ENCODE peak calls at places on chromosomes 13 and 19, in six cellular contexts. One of them, this sample, is unnamed.

GRCh38 chr13:66811445-66811844 is 418.7 kb downstream of the PCDH9 start:
- DNase-seq in H1: no peak
- DNase-seq in SK-N-SH: no peak
- DNase-seq in K562: no peak
- DNase-seq in HepG2: no peak
- DNase-seq in GM12878: no peak
- DNase-seq in this sample: no peak

GRCh38 chr19:862529-863304 is 3.3 kb downstream of the CFD start:
- DNase-seq in H1: peak
- DNase-seq in SK-N-SH: peak
- DNase-seq in K562: peak
- DNase-seq in HepG2: no peak
- DNase-seq in GM12878: peak
- DNase-seq in this sample: peak

GRCh38 chr19:4374451-4375163 is 25.7 kb downstream of the SH3GL1 start:
- DNase-seq in H1: no peak
- DNase-seq in SK-N-SH: no peak
- DNase-seq in K562: peak
- DNase-seq in HepG2: peak
- DNase-seq in GM12878: no peak
- DNase-seq in this sample: peak

GRCh38 chr19:22052644-22053013 is 345 bp downstream of the ZNF257 start:
- DNase-seq in H1: no peak
- DNase-seq in SK-N-SH: peak
- DNase-seq in K562: no peak
- DNase-seq in HepG2: no peak
- DNase-seq in GM12878: no peak
- DNase-seq in this sample: peak

GRCh38 chr19:4066176-4066606 is 508 bp downstream of the ZBTB7A start:
- DNase-seq in H1: peak
- DNase-seq in SK-N-SH: no peak
- DNase-seq in K562: no peak
- DNase-seq in HepG2: no peak
- DNase-seq in GM12878: no peak
- DNase-seq in this sample: no peak

GRCh38 chr19:44603201-44603945 is 10.0 kb upstream of the IGSF23 start:
- DNase-seq in H1: no peak
- DNase-seq in SK-N-SH: no peak
- DNase-seq in K562: no peak
- DNase-seq in HepG2: no peak
- DNase-seq in GM12878: no peak
- DNase-seq in this sample: no peak

GRCh38 chr19:47228168-47228936 is 2.6 kb downstream of the BBC3 start:
- DNase-seq in H1: peak
- DNase-seq in SK-N-SH: peak
- DNase-seq in K562: peak
- DNase-seq in HepG2: peak
- DNase-seq in GM12878: no peak
- DNase-seq in this sample: peak

GRCh38 chr19:1241417-1242095 is at the start of gene ATP5F1D:
- DNase-seq in H1: peak
- DNase-seq in SK-N-SH: peak
- DNase-seq in K562: peak
- DNase-seq in HepG2: peak
- DNase-seq in GM12878: peak
- DNase-seq in this sample: peak

GRCh38 chr13:106484755-106485193 is 50.7 kb downstream of the EFNB2 start:
- DNase-seq in H1: no peak
- DNase-seq in SK-N-SH: no peak
- DNase-seq in K562: no peak
- DNase-seq in HepG2: no peak
- DNase-seq in GM12878: no peak
- DNase-seq in this sample: peak

GRCh38 chr13:109157275-109157674 is 527.9 kb downstream of the MYO16 start:
- DNase-seq in H1: no peak
- DNase-seq in SK-N-SH: no peak
- DNase-seq in K562: no peak
- DNase-seq in HepG2: no peak
- DNase-seq in GM12878: no peak
- DNase-seq in this sample: no peak

GRCh38 chr13:40672310-40673060 is 6.0 kb upstream of the FOXO1 start:
- DNase-seq in H1: no peak
- DNase-seq in SK-N-SH: peak
- DNase-seq in K562: peak
- DNase-seq in HepG2: peak
- DNase-seq in GM12878: no peak
- DNase-seq in this sample: no peak

GRCh38 chr13:114148521-114148855 is 16.1 kb upstream of the RASA3 start:
- DNase-seq in H1: no peak
- DNase-seq in SK-N-SH: peak
- DNase-seq in K562: no peak
- DNase-seq in HepG2: no peak
- DNase-seq in GM12878: peak
- DNase-seq in this sample: peak

GRCh38 chr19:34217952-34218817 is 36.2 kb upstream of the GARRE1 start:
- DNase-seq in H1: no peak
- DNase-seq in SK-N-SH: peak
- DNase-seq in K562: peak
- DNase-seq in HepG2: no peak
- DNase-seq in GM12878: peak
- DNase-seq in this sample: peak

GRCh38 chr13:31725841-31726240 is 13.5 kb upstream of the RXFP2 start:
- DNase-seq in H1: no peak
- DNase-seq in SK-N-SH: no peak
- DNase-seq in K562: no peak
- DNase-seq in HepG2: no peak
- DNase-seq in GM12878: no peak
- DNase-seq in this sample: no peak

GRCh38 chr19:18408053-18408476 is 10.6 kb upstream of the LRRC25 start:
- DNase-seq in H1: peak
- DNase-seq in SK-N-SH: peak
- DNase-seq in K562: peak
- DNase-seq in HepG2: no peak
- DNase-seq in GM12878: peak
- DNase-seq in this sample: no peak

GRCh38 chr13:110289661-110290060 is 17.3 kb downstream of the COL4A1 start:
- DNase-seq in H1: no peak
- DNase-seq in SK-N-SH: no peak
- DNase-seq in K562: no peak
- DNase-seq in HepG2: no peak
- DNase-seq in GM12878: no peak
- DNase-seq in this sample: no peak

GRCh38 chr13:30802501-30802900 is 67.2 kb downstream of the ALOX5AP start:
- DNase-seq in H1: no peak
- DNase-seq in SK-N-SH: no peak
- DNase-seq in K562: no peak
- DNase-seq in HepG2: no peak
- DNase-seq in GM12878: no peak
- DNase-seq in this sample: no peak

GRCh38 chr13:114116734-114117133 is 15.7 kb downstream of the RASA3 start:
- DNase-seq in H1: no peak
- DNase-seq in SK-N-SH: no peak
- DNase-seq in K562: no peak
- DNase-seq in HepG2: no peak
- DNase-seq in GM12878: no peak
- DNase-seq in this sample: no peak

GRCh38 chr13:54029226-54029625 is 1000.6 kb downstream of the OLFM4 start:
- DNase-seq in H1: no peak
- DNase-seq in SK-N-SH: no peak
- DNase-seq in K562: no peak
- DNase-seq in HepG2: no peak
- DNase-seq in GM12878: peak
- DNase-seq in this sample: peak

GRCh38 chr13:23630349-23631093 is 60.3 kb downstream of the TNFRSF19 start:
- DNase-seq in H1: no peak
- DNase-seq in SK-N-SH: peak
- DNase-seq in K562: no peak
- DNase-seq in HepG2: peak
- DNase-seq in GM12878: no peak
- DNase-seq in this sample: no peak

GRCh38 chr13:51902776-51903175 is 41.0 kb downstream of the CCDC70 start:
- DNase-seq in H1: no peak
- DNase-seq in SK-N-SH: no peak
- DNase-seq in K562: no peak
- DNase-seq in HepG2: no peak
- DNase-seq in GM12878: no peak
- DNase-seq in this sample: no peak

GRCh38 chr19:19105365-19106060 is 32.8 kb downstream of the TMEM161A start:
- DNase-seq in H1: peak
- DNase-seq in SK-N-SH: peak
- DNase-seq in K562: peak
- DNase-seq in HepG2: peak
- DNase-seq in GM12878: peak
- DNase-seq in this sample: no peak

GRCh38 chr13:110044521-110045200 is 258.3 kb upstream of the IRS2 start:
- DNase-seq in H1: no peak
- DNase-seq in SK-N-SH: peak
- DNase-seq in K562: no peak
- DNase-seq in HepG2: no peak
- DNase-seq in GM12878: no peak
- DNase-seq in this sample: no peak

GRCh38 chr19:10421240-10421948 is 1.1 kb downstream of the PDE4A start:
- DNase-seq in H1: no peak
- DNase-seq in SK-N-SH: no peak
- DNase-seq in K562: no peak
- DNase-seq in HepG2: no peak
- DNase-seq in GM12878: no peak
- DNase-seq in this sample: no peak

GRCh38 chr13:29923554-29924481 is 73.4 kb upstream of the UBL3 start:
- DNase-seq in H1: peak
- DNase-seq in SK-N-SH: peak
- DNase-seq in K562: peak
- DNase-seq in HepG2: peak
- DNase-seq in GM12878: no peak
- DNase-seq in this sample: no peak

GRCh38 chr19:30222428-30222873 is 149.7 kb upstream of the ZNF536 start:
- DNase-seq in H1: peak
- DNase-seq in SK-N-SH: peak
- DNase-seq in K562: peak
- DNase-seq in HepG2: no peak
- DNase-seq in GM12878: no peak
- DNase-seq in this sample: no peak

GRCh38 chr13:103325675-103326074 is 259.5 kb upstream of the SLC10A2 start:
- DNase-seq in H1: no peak
- DNase-seq in SK-N-SH: no peak
- DNase-seq in K562: no peak
- DNase-seq in HepG2: no peak
- DNase-seq in GM12878: no peak
- DNase-seq in this sample: no peak

GRCh38 chr13:103324641-103325040 is 258.4 kb upstream of the SLC10A2 start:
- DNase-seq in H1: no peak
- DNase-seq in SK-N-SH: peak
- DNase-seq in K562: no peak
- DNase-seq in HepG2: no peak
- DNase-seq in GM12878: no peak
- DNase-seq in this sample: no peak

GRCh38 chr13:103328899-103329298 is 262.7 kb upstream of the SLC10A2 start:
- DNase-seq in H1: no peak
- DNase-seq in SK-N-SH: no peak
- DNase-seq in K562: no peak
- DNase-seq in HepG2: no peak
- DNase-seq in GM12878: no peak
- DNase-seq in this sample: no peak
- TF ChIP-seq GABPA in H1: no peak
- TF ChIP-seq GABPA in SK-N-SH: no peak
- TF ChIP-seq GABPA in K562: no peak
- TF ChIP-seq GABPA in HepG2: no peak
- TF ChIP-seq GABPA in GM12878: no peak
- TF ChIP-seq GABPA in this sample: no peak

DNA sequence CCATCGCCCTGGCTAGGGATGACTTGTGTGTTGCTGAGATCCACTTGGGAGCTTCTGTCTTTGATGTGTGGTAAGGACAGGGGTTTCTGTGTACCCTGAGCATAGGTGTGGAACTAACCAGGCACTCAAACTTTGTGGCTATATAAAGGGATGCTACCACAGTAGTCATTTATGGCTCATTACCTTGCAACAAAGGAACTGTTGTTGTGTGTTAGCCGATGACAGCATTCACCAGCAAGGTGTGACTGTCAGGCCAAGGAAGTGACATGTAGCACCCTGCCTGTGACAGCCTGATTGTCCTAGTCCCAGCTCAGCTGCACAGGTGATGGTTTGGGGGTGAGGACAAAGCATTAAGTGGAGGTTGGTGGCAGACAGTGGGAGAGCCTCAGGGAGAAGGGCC is 73.6 kb downstream of the COG3 start:
- DNase-seq in H1: no peak
- DNase-seq in SK-N-SH: no peak
- DNase-seq in K562: no peak
- DNase-seq in HepG2: no peak
- DNase-seq in GM12878: no peak
- DNase-seq in this sample: no peak
- TF ChIP-seq POLR2AphosphoS5 in H1: no peak
- TF ChIP-seq POLR2AphosphoS5 in SK-N-SH: no peak
- TF ChIP-seq POLR2AphosphoS5 in K562: no peak
- TF ChIP-seq POLR2AphosphoS5 in HepG2: no peak
- TF ChIP-seq POLR2AphosphoS5 in GM12878: no peak
- TF ChIP-seq POLR2AphosphoS5 in this sample: no peak

GRCh38 chr13:98976941-98977340 is 923 bp downstream of the DOCK9 start:
- DNase-seq in H1: no peak
- DNase-seq in SK-N-SH: no peak
- DNase-seq in K562: no peak
- DNase-seq in HepG2: no peak
- DNase-seq in GM12878: no peak
- DNase-seq in this sample: no peak
- TF ChIP-seq GABPA in H1: no peak
- TF ChIP-seq GABPA in SK-N-SH: no peak
- TF ChIP-seq GABPA in K562: no peak
- TF ChIP-seq GABPA in HepG2: no peak
- TF ChIP-seq GABPA in GM12878: no peak
- TF ChIP-seq GABPA in this sample: no peak

DNA sequence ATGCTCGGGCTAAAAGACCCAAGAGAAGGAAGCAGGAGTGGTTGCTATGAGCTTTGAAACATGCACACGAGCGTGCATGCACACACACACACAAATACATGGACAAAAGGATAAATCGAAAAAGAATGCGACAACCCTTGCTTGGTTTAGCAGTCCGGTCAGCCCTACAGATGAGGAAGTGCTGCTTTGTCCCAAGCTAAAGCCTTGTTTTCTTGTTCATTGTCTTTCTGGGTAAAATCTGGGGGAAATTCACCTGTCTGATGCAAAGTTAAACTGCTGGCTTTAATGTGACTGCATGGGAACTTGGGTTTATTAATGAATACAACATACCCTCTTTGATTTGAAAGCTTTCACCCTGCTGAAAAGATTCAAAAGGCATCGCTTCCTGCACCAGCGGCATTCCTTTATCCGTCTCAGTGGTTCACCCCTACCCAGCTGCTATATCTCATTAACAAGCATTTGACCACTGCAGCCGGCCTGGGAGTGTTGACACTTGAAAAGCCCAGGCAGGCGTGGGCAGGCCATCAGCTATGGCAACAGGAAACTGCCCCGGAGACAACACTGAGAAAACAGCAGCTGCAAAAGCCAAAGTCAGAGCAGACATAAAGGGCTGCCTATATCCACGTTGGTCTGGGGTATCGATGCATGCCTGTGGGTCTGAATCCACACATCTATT is 301.7 kb downstream of the NDFIP2 start:
- DNase-seq in H1: peak
- DNase-seq in SK-N-SH: peak
- DNase-seq in K562: no peak
- DNase-seq in HepG2: peak
- DNase-seq in GM12878: no peak
- DNase-seq in this sample: no peak
- TF ChIP-seq POLR2AphosphoS5 in H1: no peak
- TF ChIP-seq POLR2AphosphoS5 in SK-N-SH: no peak
- TF ChIP-seq POLR2AphosphoS5 in K562: no peak
- TF ChIP-seq POLR2AphosphoS5 in HepG2: no peak
- TF ChIP-seq POLR2AphosphoS5 in GM12878: no peak
- TF ChIP-seq POLR2AphosphoS5 in this sample: no peak

This sample was measured in HL-60.